ENCODE peak calls at places on chromosomes 16 and 17, in five cellular contexts. T is A673, I is nucleus accumbens, A is IMR-90, D is PC-9. R is an unnamed sample.

GRCh38 chr16:86444274-86445060 is 65.9 kb upstream of the FOXF1 start:
- DNase-seq in D (no peak), T (no peak), A (no peak), I (no peak), R (no peak)

GRCh38 chr16:87740441-87740840 is 25.3 kb downstream of the KLHDC4 start:
- DNase-seq in I (no peak), T (no peak), A (peak), D (no peak), R (no peak)

GRCh38 chr17:76737676-76738467 is at the start of gene MFSD11:
- DNase-seq in I (peak), A (peak), T (peak), D (peak), R (peak)

GRCh38 chr17:65062168-65062915 is 5.8 kb upstream of the GNA13 start:
- DNase-seq in D (peak), T (no peak), I (no peak), A (no peak), R (no peak)

GRCh38 chr16:56729351-56729735 is 586 bp upstream of the NUP93 start:
- DNase-seq in I (no peak), D (no peak), A (no peak), T (no peak), R (no peak)

GRCh38 chr16:68901910-68902309 is 58.6 kb downstream of the TANGO6 start:
- DNase-seq in T (peak), A (peak), I (no peak), D (no peak), R (no peak)

GRCh38 chr17:49494937-49495841 is at the start of gene NGFR:
- DNase-seq in T (peak), I (no peak), A (peak), D (peak), R (no peak)

GRCh38 chr17:38460082-38460715 is 31.9 kb downstream of the ARHGAP23 start:
- DNase-seq in I (no peak), D (no peak), T (no peak), A (no peak), R (no peak)

GRCh38 chr17:80907281-80907680 is 84.4 kb upstream of the CHMP6 start:
- DNase-seq in I (no peak), T (no peak), D (no peak), A (no peak), R (no peak)

GRCh38 chr16:52906271-52906670 is 146.4 kb downstream of the CHD9NB start:
- DNase-seq in D (no peak), A (no peak), I (no peak), T (peak), R (no peak)

GRCh38 chr17:68255731-68256538 is 8.1 kb downstream of the AMZ2 start:
- DNase-seq in D (no peak), T (no peak), A (no peak), I (no peak), R (no peak)

GRCh38 chr17:82570282-82570681 is 50.8 kb downstream of the FOXK2 start:
- DNase-seq in D (no peak), A (no peak), T (no peak), I (no peak), R (no peak)

GRCh38 chr17:2011421-2012371 is 13.4 kb downstream of the RTN4RL1 start:
- DNase-seq in A (no peak), D (peak), T (peak), I (no peak), R (no peak)

GRCh38 chr16:84597518-84598390 is 20.1 kb downstream of the COTL1 start:
- DNase-seq in I (no peak), A (no peak), D (no peak), T (no peak), R (no peak)

GRCh38 chr16:49860593-49860992 is 4.7 kb upstream of the ZNF423 start:
- DNase-seq in A (no peak), I (no peak), T (peak), D (no peak), R (no peak)

GRCh38 chr17:39970157-39970692 is 7.4 kb downstream of the GSDMA start:
- DNase-seq in T (no peak), A (no peak), I (no peak), D (no peak), R (no peak)

GRCh38 chr17:80892019-80892855 is 99.4 kb upstream of the CHMP6 start:
- DNase-seq in A (peak), T (no peak), D (peak), I (peak), R (no peak)

GRCh38 chr16:88301886-88302285 is 80.9 kb upstream of the ZNF469 start:
- DNase-seq in A (no peak), D (no peak), I (no peak), T (no peak), R (no peak)

GRCh38 chr17:79792984-79793923 is 3.6 kb downstream of the CBX8 start:
- DNase-seq in I (no peak), T (peak), D (no peak), A (peak), R (no peak)

GRCh38 chr17:39164675-39165143 is 1.3 kb downstream of the ARL5C start:
- DNase-seq in D (peak), A (peak), I (peak), T (peak), R (peak)

GRCh38 chr17:65198653-65199382 is 61.6 kb downstream of the RGS9 start:
- DNase-seq in T (peak), D (peak), I (no peak), A (peak), R (no peak)

GRCh38 chr17:39027037-39027436 is 59.8 kb upstream of the FBXO47 start:
- DNase-seq in D (peak), I (no peak), A (no peak), T (peak), R (no peak)

GRCh38 chr17:16267174-16267573 is 50.2 kb downstream of the PIGL start:
- DNase-seq in I (no peak), A (no peak), T (no peak), D (no peak), R (no peak)

GRCh38 chr16:55370762-55371482 is 46.9 kb downstream of the IRX6 start:
- DNase-seq in D (no peak), T (peak), A (peak), I (no peak), R (peak)

GRCh38 chr17:36504156-36504545 is 17.7 kb downstream of the ZNHIT3 start:
- DNase-seq in A (no peak), T (no peak), D (no peak), I (no peak), R (no peak)

GRCh38 chr17:82507631-82508175 is 11.8 kb upstream of the FOXK2 start:
- DNase-seq in A (no peak), D (no peak), T (no peak), I (no peak), R (no peak)

GRCh38 chr17:41802961-41803682 is 8.6 kb downstream of the P3H4 start:
- DNase-seq in T (no peak), D (no peak), I (no peak), A (no peak), R (no peak)

GRCh38 chr16:10501016-10501607 is 79.3 kb downstream of the EMP2 start:
- DNase-seq in D (no peak), A (no peak), I (no peak), T (no peak), R (no peak)

GRCh38 chr16:28912558-28912957 is 12.5 kb downstream of the RABEP2 start:
- DNase-seq in A (no peak), D (no peak), T (no peak), I (no peak), R (no peak)

GRCh38 chr16:242281-242680 is 7.7 kb downstream of the FAM234A start:
- DNase-seq in I (no peak), A (no peak), D (no peak), T (no peak), R (no peak)

GRCh38 chr17:81489012-81489968 is 23.3 kb downstream of the ACTG1 start:
- DNase-seq in D (no peak), T (peak), A (no peak), I (no peak), R (no peak)

GRCh38 chr17:80247561-80247960 is 13.1 kb upstream of the RNF213 start:
- DNase-seq in D (no peak), T (no peak), I (no peak), A (no peak), R (no peak)

GRCh38 chr17:39208893-39209292 is 8.8 kb downstream of the RPL19 start:
- DNase-seq in D (no peak), T (peak), A (no peak), I (no peak), R (no peak)

GRCh38 chr17:57732062-57732461 is 13.0 kb downstream of the CCDC182 start:
- DNase-seq in I (no peak), D (no peak), A (no peak), T (no peak), R (no peak)

GRCh38 chr16:49461517-49461951 is 87.9 kb downstream of the C16orf78 start:
- DNase-seq in I (no peak), T (no peak), A (no peak), D (no peak), R (no peak)

GRCh38 chr17:19533718-19534561 is at the start of gene SLC47A1:
- DNase-seq in T (peak), D (peak), I (no peak), A (no peak), R (no peak)

GRCh38 chr17:66812571-66812970 is 22.3 kb upstream of the CACNG5 start:
- DNase-seq in D (no peak), T (no peak), I (no peak), A (no peak), R (no peak)